ENCODE peak calls at places on chromosomes 13 and 19, in six cellular contexts. J is lower leg skin, N is PC-3, L is adrenal gland, S is WTC11, U is progenitor cell of endocrine pancreas. X is an unnamed sample.

GRCh38 chr19:35468637-35469036 is 20.6 kb downstream of the FFAR2 start:
- DNase-seq in J (peak; percentile 51), N (peak; percentile 43), L (peak; percentile 66), S (peak; percentile 60), U (no peak), X (peak; percentile 54)

GRCh38 chr13:78147905-78148304 is 229.3 kb upstream of the EDNRB start:
- DNase-seq in J (no peak), N (peak; percentile 61), L (no peak), S (no peak), U (no peak), X (no peak)

GRCh38 chr13:60213236-60213746 is 49.6 kb upstream of the DIAPH3 start:
- DNase-seq in J (no peak), N (no peak), L (no peak), S (no peak), U (no peak), X (no peak)

GRCh38 chr13:32056316-32056715 is 24.7 kb downstream of the FRY start:
- DNase-seq in J (no peak), N (peak; percentile 33), L (no peak), S (no peak), U (no peak), X (no peak)

GRCh38 chr13:63737418-63737817 is 2321.8 kb upstream of the PCDH20 start:
- DNase-seq in J (no peak), N (no peak), L (no peak), S (no peak), U (no peak), X (no peak)

GRCh38 chr19:58552655-58553054 is 2.2 kb downstream of the CHMP2A start:
- DNase-seq in J (no peak), N (no peak), L (no peak), S (no peak), U (no peak), X (no peak)

GRCh38 chr13:49353908-49354307 is 90.0 kb downstream of the CAB39L start:
- DNase-seq in J (no peak), N (no peak), L (no peak), S (no peak), U (no peak), X (no peak)

GRCh38 chr19:55145241-55145640 is 3.8 kb downstream of the TNNT1 start:
- DNase-seq in J (no peak), N (no peak), L (no peak), S (no peak), U (no peak), X (no peak)

GRCh38 chr19:21128901-21129698 is 12.7 kb upstream of the ZNF431 start:
- DNase-seq in J (no peak), N (no peak), L (no peak), S (no peak), U (no peak), X (no peak)

GRCh38 chr19:7748756-7749155 is 1.4 kb upstream of the CD209 start:
- DNase-seq in J (no peak), N (peak; percentile 82), L (peak; percentile 49), S (peak; percentile 62), U (no peak), X (no peak)

GRCh38 chr13:80527400-80527799 is 186.5 kb upstream of the SPRY2 start:
- DNase-seq in J (no peak), N (no peak), L (no peak), S (no peak), U (no peak), X (no peak)

GRCh38 chr13:75717525-75717924 is 81.4 kb downstream of the LMO7 start:
- DNase-seq in J (no peak), N (no peak), L (no peak), S (no peak), U (no peak), X (no peak)

GRCh38 chr19:35519291-35519690 is 5.8 kb upstream of the DMKN start:
- DNase-seq in J (no peak), N (peak; percentile 85), L (no peak), S (no peak), U (no peak), X (no peak)

GRCh38 chr13:99303863-99304521 is 3.2 kb downstream of the GPR183 start:
- DNase-seq in J (no peak), N (no peak), L (no peak), S (no peak), U (no peak), X (no peak)

GRCh38 chr19:55070755-55071502 is 4.7 kb upstream of the EPS8L1 start:
- DNase-seq in J (no peak), N (peak; percentile 99), L (no peak), S (no peak), U (no peak), X (no peak)

GRCh38 chr19:19538077-19538764 is at the start of gene CILP2:
- DNase-seq in J (no peak), N (peak; percentile 28), L (no peak), S (peak; percentile 91), U (peak; percentile 58), X (no peak)

GRCh38 chr13:110403315-110403714 is 96.2 kb downstream of the COL4A2 start:
- DNase-seq in J (no peak), N (no peak), L (no peak), S (no peak), U (no peak), X (no peak)

GRCh38 chr13:104314926-104315535 is 1248.8 kb upstream of the SLC10A2 start:
- DNase-seq in J (no peak), N (peak; percentile 45), L (no peak), S (no peak), U (no peak), X (no peak)

GRCh38 chr19:53597023-53597422 is 34.8 kb upstream of the DPRX start:
- DNase-seq in J (peak; percentile 24), N (no peak), L (no peak), S (no peak), U (no peak), X (no peak)

GRCh38 chr13:47638627-47639026 is 362.4 kb downstream of the SUCLA2 start:
- DNase-seq in J (no peak), N (no peak), L (no peak), S (no peak), U (no peak), X (no peak)

GRCh38 chr19:53076984-53077383 is 26.2 kb downstream of the ZNF160 start:
- DNase-seq in J (no peak), N (peak; percentile 13), L (peak; percentile 82), S (peak; percentile 91), U (peak; percentile 50), X (no peak)

DNA sequence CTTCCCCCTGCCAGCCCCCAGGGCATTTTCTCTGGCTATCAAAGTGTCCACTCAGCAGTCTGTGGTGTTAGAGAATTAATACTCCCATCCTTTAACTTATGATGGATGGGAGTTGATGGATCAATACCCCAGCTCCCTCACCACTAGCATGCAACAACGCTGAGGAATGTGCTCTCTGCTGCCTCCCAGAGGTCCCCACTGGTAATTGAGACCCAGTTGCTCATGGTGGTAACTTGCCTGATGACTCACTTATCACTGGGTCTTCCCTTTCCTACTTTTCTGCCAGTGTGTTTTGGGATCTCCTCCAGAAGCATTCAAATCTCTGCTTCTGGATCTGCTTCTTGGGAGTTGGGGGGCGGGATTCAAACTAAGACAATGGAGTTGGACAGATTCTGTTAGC is 20.3 kb upstream of the CACNA1A start:
- DNase-seq in J (no peak), N (peak; percentile 51), L (no peak), S (peak; percentile 85), U (no peak), X (no peak)
- TF ChIP-seq CTCF in J (no peak), N (peak; percentile 69), L (no peak), S (peak; percentile 46), U (peak; percentile 46), X (peak; percentile 18)

GRCh38 chr19:30895946-30896345 is 453.3 kb downstream of the TSHZ3 start:
- DNase-seq in J (no peak), N (no peak), L (no peak), S (no peak), U (no peak), X (no peak)
- TF ChIP-seq CTCF in J (no peak), N (no peak), L (no peak), S (no peak), U (peak; percentile 11), X (no peak)

GRCh38 chr13:22256111-22256639 is 585.3 kb downstream of the FGF9 start:
- DNase-seq in J (no peak), N (no peak), L (no peak), S (no peak), U (no peak), X (no peak)
- TF ChIP-seq CTCF in J (no peak), N (no peak), L (peak; percentile 23), S (no peak), U (peak; percentile 40), X (no peak)

GRCh38 chr13:112897956-112898785 is 70.8 kb upstream of the MCF2L start:
- DNase-seq in J (no peak), N (no peak), L (no peak), S (peak; percentile 12), U (no peak), X (no peak)
- TF ChIP-seq CTCF in J (no peak), N (no peak), L (no peak), S (no peak), U (no peak), X (no peak)

GRCh38 chr19:2479556-2480194 is 3.7 kb downstream of the GADD45B start:
- DNase-seq in J (no peak), N (no peak), L (no peak), S (no peak), U (no peak), X (no peak)
- TF ChIP-seq CTCF in J (no peak), N (no peak), L (no peak), S (no peak), U (peak; percentile 38), X (no peak)

X was measured in CD4-positive, alpha-beta T cell.